ENCODE peak calls at places on chromosomes 11 and 22, in nine cellular contexts. One of them, this sample, is unnamed.

GRCh38 chr11:34358258-34358665 is 452 bp upstream of the ABTB2 start:
- DNase-seq in GM23338: peak; percentile 75
- DNase-seq in HCT116: peak; percentile 65
- DNase-seq in stomach: peak; percentile 59
- DNase-seq in sigmoid colon: peak; percentile 88
- DNase-seq in suprapubic skin: no peak
- DNase-seq in transverse colon: peak; percentile 67
- DNase-seq in spleen: peak; percentile 92
- DNase-seq in prostate gland: peak; percentile 66
- DNase-seq in this sample: no peak

GRCh38 chr11:78163828-78164227 is 24.4 kb upstream of the ALG8 start:
- DNase-seq in HCT116: no peak
- DNase-seq in spleen: no peak
- DNase-seq in stomach: no peak
- DNase-seq in transverse colon: no peak
- DNase-seq in prostate gland: no peak
- DNase-seq in sigmoid colon: no peak
- DNase-seq in GM23338: no peak
- DNase-seq in suprapubic skin: no peak
- DNase-seq in this sample: no peak

GRCh38 chr22:17753401-17753989 is 20.8 kb downstream of the BID start:
- DNase-seq in transverse colon: no peak
- DNase-seq in sigmoid colon: no peak
- DNase-seq in HCT116: no peak
- DNase-seq in GM23338: no peak
- DNase-seq in spleen: no peak
- DNase-seq in stomach: no peak
- DNase-seq in suprapubic skin: no peak
- DNase-seq in prostate gland: no peak
- DNase-seq in this sample: no peak

GRCh38 chr11:82883853-82884252 is 16.4 kb downstream of the PRCP start:
- DNase-seq in sigmoid colon: no peak
- DNase-seq in transverse colon: no peak
- DNase-seq in spleen: no peak
- DNase-seq in GM23338: no peak
- DNase-seq in prostate gland: no peak
- DNase-seq in stomach: no peak
- DNase-seq in HCT116: no peak
- DNase-seq in suprapubic skin: no peak
- DNase-seq in this sample: no peak

GRCh38 chr11:47358731-47359051 is 6.2 kb upstream of the MYBPC3 start:
- DNase-seq in HCT116: no peak
- DNase-seq in GM23338: no peak
- DNase-seq in sigmoid colon: no peak
- DNase-seq in stomach: no peak
- DNase-seq in transverse colon: no peak
- DNase-seq in spleen: peak; percentile 61
- DNase-seq in suprapubic skin: no peak
- DNase-seq in prostate gland: no peak
- DNase-seq in this sample: no peak

GRCh38 chr11:65329503-65329902 is 4.1 kb upstream of the DPF2 start:
- DNase-seq in HCT116: no peak
- DNase-seq in transverse colon: no peak
- DNase-seq in spleen: no peak
- DNase-seq in suprapubic skin: no peak
- DNase-seq in prostate gland: no peak
- DNase-seq in sigmoid colon: no peak
- DNase-seq in GM23338: no peak
- DNase-seq in stomach: no peak
- DNase-seq in this sample: no peak

GRCh38 chr11:70848243-70848750 is 404.1 kb downstream of the SHANK2 start:
- DNase-seq in transverse colon: no peak
- DNase-seq in suprapubic skin: no peak
- DNase-seq in stomach: no peak
- DNase-seq in sigmoid colon: no peak
- DNase-seq in spleen: no peak
- DNase-seq in prostate gland: no peak
- DNase-seq in GM23338: no peak
- DNase-seq in HCT116: no peak
- DNase-seq in this sample: no peak

GRCh38 chr11:44116433-44116832 is 21.0 kb downstream of the EXT2 start:
- DNase-seq in prostate gland: no peak
- DNase-seq in stomach: no peak
- DNase-seq in HCT116: no peak
- DNase-seq in transverse colon: no peak
- DNase-seq in spleen: no peak
- DNase-seq in GM23338: no peak
- DNase-seq in suprapubic skin: no peak
- DNase-seq in sigmoid colon: no peak
- DNase-seq in this sample: no peak

GRCh38 chr11:118175600-118176399 is 639 bp downstream of the SCN2B start:
- DNase-seq in sigmoid colon: no peak
- DNase-seq in GM23338: no peak
- DNase-seq in transverse colon: no peak
- DNase-seq in stomach: no peak
- DNase-seq in prostate gland: no peak
- DNase-seq in suprapubic skin: no peak
- DNase-seq in spleen: no peak
- DNase-seq in HCT116: no peak
- DNase-seq in this sample: no peak

GRCh38 chr22:29493636-29494035 is 13.6 kb downstream of the NEFH start:
- DNase-seq in GM23338: no peak
- DNase-seq in prostate gland: no peak
- DNase-seq in spleen: no peak
- DNase-seq in sigmoid colon: no peak
- DNase-seq in suprapubic skin: no peak
- DNase-seq in stomach: no peak
- DNase-seq in HCT116: no peak
- DNase-seq in transverse colon: no peak
- DNase-seq in this sample: no peak

GRCh38 chr11:4539603-4540219 is 5.3 kb upstream of the OR52M1 start:
- DNase-seq in GM23338: peak; percentile 64
- DNase-seq in sigmoid colon: no peak
- DNase-seq in HCT116: no peak
- DNase-seq in transverse colon: peak; percentile 59
- DNase-seq in suprapubic skin: no peak
- DNase-seq in prostate gland: peak; percentile 57
- DNase-seq in spleen: peak; percentile 75
- DNase-seq in stomach: peak; percentile 73
- DNase-seq in this sample: no peak

GRCh38 chr11:57358991-57359390 is 20.8 kb downstream of the P2RX3 start:
- DNase-seq in suprapubic skin: no peak
- DNase-seq in GM23338: no peak
- DNase-seq in HCT116: no peak
- DNase-seq in transverse colon: no peak
- DNase-seq in spleen: peak; percentile 51
- DNase-seq in stomach: no peak
- DNase-seq in sigmoid colon: no peak
- DNase-seq in prostate gland: no peak
- DNase-seq in this sample: peak; percentile 38

GRCh38 chr11:33375688-33376311 is 118.6 kb downstream of the HIPK3 start:
- DNase-seq in transverse colon: no peak
- DNase-seq in HCT116: no peak
- DNase-seq in GM23338: peak; percentile 73
- DNase-seq in sigmoid colon: no peak
- DNase-seq in prostate gland: no peak
- DNase-seq in suprapubic skin: no peak
- DNase-seq in spleen: no peak
- DNase-seq in stomach: no peak
- DNase-seq in this sample: peak; percentile 78

GRCh38 chr22:37033605-37034430 is 14.3 kb downstream of the MPST start:
- DNase-seq in transverse colon: peak; percentile 31
- DNase-seq in HCT116: no peak
- DNase-seq in suprapubic skin: no peak
- DNase-seq in stomach: no peak
- DNase-seq in spleen: no peak
- DNase-seq in GM23338: no peak
- DNase-seq in prostate gland: no peak
- DNase-seq in sigmoid colon: no peak
- DNase-seq in this sample: no peak
- TF ChIP-seq POLR2AphosphoS5 in transverse colon: no peak
- TF ChIP-seq POLR2AphosphoS5 in HCT116: no peak
- TF ChIP-seq POLR2AphosphoS5 in suprapubic skin: no peak
- TF ChIP-seq POLR2AphosphoS5 in stomach: no peak
- TF ChIP-seq POLR2AphosphoS5 in spleen: no peak
- TF ChIP-seq POLR2AphosphoS5 in GM23338: no peak
- TF ChIP-seq POLR2AphosphoS5 in prostate gland: no peak
- TF ChIP-seq POLR2AphosphoS5 in sigmoid colon: no peak
- TF ChIP-seq POLR2AphosphoS5 in this sample: no peak

GRCh38 chr22:37807410-37808293 is at the start of gene GCAT:
- DNase-seq in sigmoid colon: peak; percentile 98
- DNase-seq in GM23338: peak; percentile 99
- DNase-seq in HCT116: peak; percentile 95
- DNase-seq in stomach: peak; percentile 97
- DNase-seq in transverse colon: peak; percentile 96
- DNase-seq in prostate gland: peak; percentile 97
- DNase-seq in suprapubic skin: peak; percentile 98
- DNase-seq in spleen: peak; percentile 97
- DNase-seq in this sample: peak; percentile 96

GRCh38 chr22:37806409-37807338 is 1.1 kb upstream of the GCAT start:
- DNase-seq in prostate gland: no peak
- DNase-seq in transverse colon: no peak
- DNase-seq in sigmoid colon: peak; percentile 75
- DNase-seq in HCT116: no peak
- DNase-seq in GM23338: peak; percentile 47
- DNase-seq in spleen: no peak
- DNase-seq in suprapubic skin: no peak
- DNase-seq in stomach: peak; percentile 38
- DNase-seq in this sample: peak; percentile 60

GRCh38 chr22:37805878-37806277 is 1.9 kb upstream of the GCAT start:
- DNase-seq in prostate gland: no peak
- DNase-seq in transverse colon: no peak
- DNase-seq in stomach: no peak
- DNase-seq in suprapubic skin: no peak
- DNase-seq in sigmoid colon: no peak
- DNase-seq in HCT116: no peak
- DNase-seq in spleen: no peak
- DNase-seq in GM23338: no peak
- DNase-seq in this sample: no peak

GRCh38 chr22:37809672-37810333 is 2.1 kb downstream of the GCAT start:
- DNase-seq in transverse colon: no peak
- DNase-seq in spleen: no peak
- DNase-seq in stomach: no peak
- DNase-seq in prostate gland: no peak
- DNase-seq in sigmoid colon: no peak
- DNase-seq in suprapubic skin: no peak
- DNase-seq in GM23338: no peak
- DNase-seq in HCT116: no peak
- DNase-seq in this sample: no peak

DNA sequence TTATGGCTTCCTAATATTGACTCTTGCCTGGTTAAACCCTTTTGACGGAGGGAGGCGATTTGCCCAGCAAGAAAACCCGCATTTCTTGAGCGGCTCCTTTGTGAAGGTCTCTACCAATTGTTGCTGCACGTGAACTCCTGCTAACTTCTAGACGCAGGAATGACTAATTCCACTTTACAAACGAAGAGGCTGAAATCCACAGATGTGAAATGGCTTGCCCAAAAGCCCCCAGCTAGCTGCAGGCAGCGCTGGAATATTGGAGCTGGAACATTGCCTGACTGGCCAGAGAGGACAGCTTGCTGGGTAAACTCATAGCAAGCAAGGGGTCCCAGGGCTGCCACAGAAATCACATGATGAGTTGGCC is 542 bp downstream of the GCAT start:
- DNase-seq in prostate gland: no peak
- DNase-seq in sigmoid colon: no peak
- DNase-seq in stomach: no peak
- DNase-seq in HCT116: no peak
- DNase-seq in GM23338: peak; percentile 25
- DNase-seq in spleen: no peak
- DNase-seq in suprapubic skin: no peak
- DNase-seq in transverse colon: no peak
- DNase-seq in this sample: no peak
- TF ChIP-seq CTCF in prostate gland: no peak
- TF ChIP-seq CTCF in sigmoid colon: no peak
- TF ChIP-seq CTCF in stomach: no peak
- TF ChIP-seq CTCF in HCT116: no peak
- TF ChIP-seq CTCF in GM23338: no peak
- TF ChIP-seq CTCF in spleen: no peak
- TF ChIP-seq CTCF in suprapubic skin: no peak
- TF ChIP-seq CTCF in transverse colon: no peak
- TF ChIP-seq CTCF in this sample: no peak

GRCh38 chr22:50627914-50628542 is at the start of gene ARSA:
- DNase-seq in stomach: peak; percentile 82
- DNase-seq in sigmoid colon: peak; percentile 92
- DNase-seq in prostate gland: peak; percentile 81
- DNase-seq in HCT116: no peak
- DNase-seq in GM23338: peak; percentile 88
- DNase-seq in suprapubic skin: peak; percentile 91
- DNase-seq in transverse colon: peak; percentile 86
- DNase-seq in spleen: peak; percentile 96
- DNase-seq in this sample: peak; percentile 87
- TF ChIP-seq POLR2AphosphoS5 in stomach: peak; percentile 86
- TF ChIP-seq POLR2AphosphoS5 in sigmoid colon: peak; percentile 71
- TF ChIP-seq POLR2AphosphoS5 in prostate gland: peak; percentile 63
- TF ChIP-seq POLR2AphosphoS5 in HCT116: peak; percentile 90
- TF ChIP-seq POLR2AphosphoS5 in GM23338: peak; percentile 68
- TF ChIP-seq POLR2AphosphoS5 in suprapubic skin: no peak
- TF ChIP-seq POLR2AphosphoS5 in transverse colon: peak; percentile 52
- TF ChIP-seq POLR2AphosphoS5 in spleen: peak; percentile 83
- TF ChIP-seq POLR2AphosphoS5 in this sample: peak; percentile 11

DNA sequence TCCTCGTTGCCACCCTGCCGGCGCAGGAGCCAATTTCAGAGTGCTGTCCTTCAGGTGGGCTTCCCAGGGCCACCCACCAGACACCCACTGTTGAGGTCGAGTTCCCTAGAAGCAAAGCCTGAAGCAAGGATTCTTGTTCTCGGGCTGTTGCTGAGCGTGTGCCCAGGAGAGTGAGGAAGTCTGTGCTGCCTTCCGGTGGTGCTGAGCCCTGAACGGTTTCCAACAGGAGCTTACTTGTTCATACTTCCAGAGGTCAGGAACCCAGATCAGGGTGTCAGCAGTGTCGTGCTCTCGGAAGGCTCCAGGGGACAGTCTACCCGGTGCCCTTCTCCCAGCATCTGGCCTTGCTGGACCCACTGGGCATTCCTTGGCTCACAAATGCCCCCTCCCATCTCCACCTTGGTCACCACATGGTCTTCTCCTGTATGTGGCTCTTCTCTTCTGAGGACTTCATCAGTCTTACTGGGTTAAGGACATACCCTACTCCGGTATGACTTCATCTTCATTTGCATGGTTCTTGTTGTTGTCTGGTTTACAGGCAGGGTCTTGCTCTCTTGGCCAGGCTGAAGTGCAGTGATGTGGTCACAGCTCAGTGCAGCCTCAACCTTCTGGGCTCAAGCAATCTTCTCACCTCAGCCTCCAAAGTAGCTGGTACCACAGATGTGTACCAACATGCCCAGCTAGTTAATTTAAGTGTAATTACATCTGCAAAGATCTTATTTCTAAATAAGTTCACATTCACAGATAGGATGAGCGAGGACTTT is 11.2 kb downstream of the SLC25A1 start:
- DNase-seq in stomach: no peak
- DNase-seq in spleen: peak; percentile 53
- DNase-seq in GM23338: no peak
- DNase-seq in prostate gland: no peak
- DNase-seq in sigmoid colon: no peak
- DNase-seq in transverse colon: no peak
- DNase-seq in HCT116: no peak
- DNase-seq in suprapubic skin: no peak
- DNase-seq in this sample: no peak
- TF ChIP-seq CTCF in stomach: no peak
- TF ChIP-seq CTCF in spleen: no peak
- TF ChIP-seq CTCF in GM23338: no peak
- TF ChIP-seq CTCF in prostate gland: no peak
- TF ChIP-seq CTCF in sigmoid colon: no peak
- TF ChIP-seq CTCF in transverse colon: no peak
- TF ChIP-seq CTCF in HCT116: no peak
- TF ChIP-seq CTCF in suprapubic skin: no peak
- TF ChIP-seq CTCF in this sample: no peak